ENCODE peak calls at places on chromosomes 4 and X, in seven cellular contexts. W, A, N, T, S, O and R are unnamed samples.

GRCh38 chrX:136616987-136617685 is 30.8 kb upstream of the CD40LG start:
- DNase-seq in W (no peak), A (no peak), N (no peak), T (no peak), S (no peak), O (peak), R (no peak)

GRCh38 chr4:184503869-184504300 is 29.5 kb upstream of the IRF2 start:
- DNase-seq in W (no peak), A (no peak), N (no peak), T (peak), S (no peak), O (peak), R (peak)

GRCh38 chrX:154658957-154659356 is 5.6 kb upstream of the CTAG2 start:
- DNase-seq in W (no peak), A (no peak), N (no peak), T (no peak), S (no peak), O (no peak), R (no peak)

GRCh38 chrX:17183566-17183965 is 191.4 kb upstream of the NHS start:
- DNase-seq in W (no peak), A (no peak), N (no peak), T (no peak), S (no peak), O (no peak), R (no peak)

GRCh38 chr4:28225689-28226353 is 1365.2 kb downstream of the STIM2 start:
- DNase-seq in W (no peak), A (no peak), N (no peak), T (no peak), S (no peak), O (no peak), R (no peak)

GRCh38 chrX:24145340-24146186 is 4.0 kb upstream of the ZFX start:
- DNase-seq in W (no peak), A (no peak), N (no peak), T (peak), S (peak), O (no peak), R (no peak)

GRCh38 chrX:13179100-13179499 is 134.7 kb upstream of the FAM9C start:
- DNase-seq in W (no peak), A (no peak), N (no peak), T (no peak), S (no peak), O (no peak), R (no peak)

GRCh38 chr4:71266090-71266794 is 72.6 kb upstream of the SLC4A4 start:
- DNase-seq in W (no peak), A (no peak), N (peak), T (peak), S (peak), O (no peak), R (no peak)

GRCh38 chr4:73593631-73594241 is 26.5 kb downstream of the RASSF6 start:
- DNase-seq in W (no peak), A (no peak), N (peak), T (peak), S (peak), O (no peak), R (no peak)

GRCh38 chr4:165873298-165874071 is 448 bp downstream of the TLL1 start:
- DNase-seq in W (no peak), A (no peak), N (no peak), T (peak), S (peak), O (no peak), R (no peak)

GRCh38 chr4:186946682-186947294 is 223.1 kb upstream of the FAT1 start:
- DNase-seq in W (no peak), A (no peak), N (no peak), T (peak), S (peak), O (no peak), R (no peak)

GRCh38 chr4:145525291-145525740 is 43.7 kb downstream of the SMAD1 start:
- DNase-seq in W (no peak), A (no peak), N (no peak), T (no peak), S (peak), O (no peak), R (no peak)

GRCh38 chr4:70251945-70252277 is 9.5 kb downstream of the CSN3 start:
- DNase-seq in W (no peak), A (no peak), N (no peak), T (no peak), S (no peak), O (no peak), R (no peak)

GRCh38 chr4:100762738-100763137 is 244.9 kb upstream of the EMCN start:
- DNase-seq in W (no peak), A (no peak), N (no peak), T (no peak), S (no peak), O (no peak), R (no peak)

GRCh38 chrX:72576161-72576896 is 3.7 kb upstream of the HDAC8 start:
- DNase-seq in W (no peak), A (no peak), N (no peak), T (peak), S (peak), O (no peak), R (peak)

GRCh38 chrX:47746446-47746845 is 87.5 kb upstream of the UXT start:
- DNase-seq in W (no peak), A (no peak), N (no peak), T (no peak), S (peak), O (no peak), R (no peak)

GRCh38 chr4:99918656-99919055 is 24.4 kb upstream of the LAMTOR3 start:
- DNase-seq in W (no peak), A (no peak), N (no peak), T (no peak), S (no peak), O (no peak), R (no peak)

GRCh38 chr4:90621080-90621479 is 493.9 kb downstream of the CCSER1 start:
- DNase-seq in W (no peak), A (no peak), N (no peak), T (no peak), S (no peak), O (no peak), R (no peak)

GRCh38 chr4:32958586-32958985 is 2238.4 kb downstream of the PCDH7 start:
- DNase-seq in W (no peak), A (no peak), N (no peak), T (no peak), S (no peak), O (no peak), R (no peak)

GRCh38 chr4:61762722-61763627 is 562.8 kb downstream of the ADGRL3 start:
- DNase-seq in W (no peak), A (no peak), N (no peak), T (no peak), S (no peak), O (no peak), R (no peak)

GRCh38 chr4:155603360-155603891 is 63.2 kb upstream of the GUCY1A1 start:
- DNase-seq in W (no peak), A (no peak), N (no peak), T (no peak), S (no peak), O (no peak), R (no peak)

GRCh38 chrX:45479196-45479834 is 278.6 kb upstream of the DIPK2B start:
- DNase-seq in W (no peak), A (no peak), N (peak), T (peak), S (peak), O (no peak), R (no peak)

GRCh38 chr4:168741281-168742173 is 244.7 kb downstream of the PALLD start:
- DNase-seq in W (no peak), A (no peak), N (no peak), T (no peak), S (no peak), O (no peak), R (no peak)